ENCODE peak calls at places on chromosome X, in nine cellular contexts. U, P, W, S, Y, Q, J, B and Z are unnamed samples.
A peak's percentile ranks its signal among the peaks of the same experiment; 100 is the strongest.

GRCh38 chrX:107014927-107015326 is 14.9 kb upstream of the MORC4 start:
- DNase-seq in U (no peak), P (no peak), W (no peak), S (no peak), Y (no peak), Q (no peak), J (peak; percentile 24), B (no peak), Z (no peak)

GRCh38 chrX:13938766-13939530 is 90.7 kb downstream of the GEMIN8 start:
- DNase-seq in U (no peak), P (no peak), W (no peak), S (no peak), Y (no peak), Q (no peak), J (no peak), B (no peak), Z (no peak)

GRCh38 chrX:39950035-39950688 is 147.6 kb downstream of the BCOR start:
- DNase-seq in U (no peak), P (no peak), W (no peak), S (no peak), Y (no peak), Q (no peak), J (no peak), B (no peak), Z (no peak)

GRCh38 chrX:2933125-2933900 is 4.2 kb upstream of the ARSD start:
- DNase-seq in U (no peak), P (no peak), W (no peak), S (no peak), Y (no peak), Q (no peak), J (no peak), B (no peak), Z (no peak)

GRCh38 chrX:141314441-141314840 is 72.1 kb upstream of the SPANXC start:
- DNase-seq in U (no peak), P (no peak), W (no peak), S (no peak), Y (no peak), Q (no peak), J (peak; percentile 9), B (no peak), Z (no peak)

GRCh38 chrX:71053217-71053621 is 14.9 kb downstream of the SNX12 start:
- DNase-seq in U (no peak), P (no peak), W (no peak), S (peak; percentile 1), Y (no peak), Q (peak; percentile 41), J (no peak), B (no peak), Z (peak; percentile 2)

GRCh38 chrX:40158036-40158706 is 60.4 kb upstream of the BCOR start:
- DNase-seq in U (no peak), P (no peak), W (no peak), S (no peak), Y (no peak), Q (no peak), J (no peak), B (no peak), Z (no peak)

GRCh38 chrX:47936224-47936939 is 67.4 kb downstream of the ZNF182 start:
- DNase-seq in U (no peak), P (no peak), W (no peak), S (no peak), Y (no peak), Q (peak; percentile 38), J (no peak), B (no peak), Z (peak; percentile 2)

GRCh38 chrX:102154218-102154860 is 1.4 kb downstream of the BEX5 start:
- DNase-seq in U (no peak), P (no peak), W (no peak), S (no peak), Y (no peak), Q (peak; percentile 38), J (no peak), B (no peak), Z (peak; percentile 7)

GRCh38 chrX:2423899-2424298 is 76.9 kb downstream of the DHRSX start:
- DNase-seq in U (no peak), P (no peak), W (no peak), S (no peak), Y (no peak), Q (no peak), J (no peak), B (no peak), Z (no peak)

GRCh38 chrX:19842542-19842941 is 44.9 kb downstream of the SH3KBP1 start:
- DNase-seq in U (no peak), P (no peak), W (no peak), S (no peak), Y (no peak), Q (no peak), J (no peak), B (no peak), Z (no peak)

GRCh38 chrX:125132274-125132673 is 187.4 kb upstream of the TEX13C start:
- DNase-seq in U (no peak), P (no peak), W (no peak), S (no peak), Y (no peak), Q (no peak), J (no peak), B (no peak), Z (no peak)

GRCh38 chrX:5842601-5843000 is 386.1 kb downstream of the NLGN4X start:
- DNase-seq in U (no peak), P (no peak), W (no peak), S (no peak), Y (no peak), Q (no peak), J (no peak), B (no peak), Z (no peak)

GRCh38 chrX:113699939-113700338 is 859.3 kb upstream of the AMOT start:
- DNase-seq in U (no peak), P (no peak), W (no peak), S (no peak), Y (no peak), Q (no peak), J (no peak), B (no peak), Z (no peak)

GRCh38 chrX:21838937-21839333 is 482 bp upstream of the MBTPS2 start:
- DNase-seq in U (no peak), P (no peak), W (no peak), S (no peak), Y (no peak), Q (no peak), J (no peak), B (no peak), Z (no peak)

GRCh38 chrX:111129949-111130348 is 34.0 kb downstream of the PAK3 start:
- DNase-seq in U (no peak), P (no peak), W (no peak), S (no peak), Y (no peak), Q (no peak), J (no peak), B (no peak), Z (no peak)

GRCh38 chrX:50838820-50839600 is 25.0 kb upstream of the SHROOM4 start:
- DNase-seq in U (no peak), P (no peak), W (no peak), S (no peak), Y (no peak), Q (no peak), J (no peak), B (no peak), Z (no peak)

GRCh38 chrX:68989456-68989855 is 160.6 kb downstream of the EFNB1 start:
- DNase-seq in U (no peak), P (no peak), W (no peak), S (no peak), Y (no peak), Q (no peak), J (no peak), B (no peak), Z (no peak)

GRCh38 chrX:130771230-130771629 is 131.8 kb downstream of the ENOX2 start:
- DNase-seq in U (no peak), P (no peak), W (no peak), S (no peak), Y (no peak), Q (no peak), J (no peak), B (no peak), Z (no peak)

GRCh38 chrX:123236868-123237267 is 52.8 kb downstream of the GRIA3 start:
- DNase-seq in U (no peak), P (no peak), W (no peak), S (no peak), Y (no peak), Q (no peak), J (peak; percentile 25), B (no peak), Z (peak; percentile 3)

GRCh38 chrX:152989292-152989658 is 4.6 kb downstream of the PNMA5 start:
- DNase-seq in U (no peak), P (no peak), W (no peak), S (no peak), Y (no peak), Q (no peak), J (peak; percentile 23), B (no peak), Z (peak; percentile 5)